ENCODE peak calls at places on chromosomes 2 and 18, in eight cellular contexts. One of them, this sample, is unnamed.

GRCh38 chr18:79588131-79588635 is 91.4 kb upstream of the CTDP1 start:
- DNase-seq in testis: no peak
- DNase-seq in H9: no peak
- DNase-seq in caudate nucleus: no peak
- DNase-seq in heart left ventricle: peak; percentile 58
- DNase-seq in left ventricle myocardium inferior: peak; percentile 23
- DNase-seq in A549: no peak
- DNase-seq in mammary epithelial cell: no peak
- DNase-seq in this sample: no peak

GRCh38 chr2:24489942-24490673 is 946 bp upstream of the NCOA1 start:
- DNase-seq in testis: peak; percentile 37
- DNase-seq in H9: peak; percentile 38
- DNase-seq in caudate nucleus: no peak
- DNase-seq in heart left ventricle: no peak
- DNase-seq in left ventricle myocardium inferior: no peak
- DNase-seq in A549: peak; percentile 58
- DNase-seq in mammary epithelial cell: peak; percentile 30
- DNase-seq in this sample: peak; percentile 66

GRCh38 chr2:20207051-20207450 is 17.9 kb downstream of the SDC1 start:
- DNase-seq in testis: no peak
- DNase-seq in H9: no peak
- DNase-seq in caudate nucleus: no peak
- DNase-seq in heart left ventricle: no peak
- DNase-seq in left ventricle myocardium inferior: no peak
- DNase-seq in A549: no peak
- DNase-seq in mammary epithelial cell: no peak
- DNase-seq in this sample: no peak

GRCh38 chr18:79409313-79409712 is 13.6 kb downstream of the NFATC1 start:
- DNase-seq in testis: no peak
- DNase-seq in H9: no peak
- DNase-seq in caudate nucleus: no peak
- DNase-seq in heart left ventricle: no peak
- DNase-seq in left ventricle myocardium inferior: no peak
- DNase-seq in A549: no peak
- DNase-seq in mammary epithelial cell: no peak
- DNase-seq in this sample: no peak

GRCh38 chr2:158795110-158795924 is at the start of gene DAPL1:
- DNase-seq in testis: no peak
- DNase-seq in H9: no peak
- DNase-seq in caudate nucleus: no peak
- DNase-seq in heart left ventricle: no peak
- DNase-seq in left ventricle myocardium inferior: no peak
- DNase-seq in A549: no peak
- DNase-seq in mammary epithelial cell: no peak
- DNase-seq in this sample: peak; percentile 59

GRCh38 chr2:200032895-200033294 is 77.5 kb downstream of the MAIP1 start:
- DNase-seq in testis: no peak
- DNase-seq in H9: no peak
- DNase-seq in caudate nucleus: no peak
- DNase-seq in heart left ventricle: no peak
- DNase-seq in left ventricle myocardium inferior: no peak
- DNase-seq in A549: no peak
- DNase-seq in mammary epithelial cell: no peak
- DNase-seq in this sample: no peak

GRCh38 chr2:207165121-207166038 is at the start of gene KLF7:
- DNase-seq in testis: peak; percentile 67
- DNase-seq in H9: peak; percentile 50
- DNase-seq in caudate nucleus: peak; percentile 68
- DNase-seq in heart left ventricle: peak; percentile 74
- DNase-seq in left ventricle myocardium inferior: peak; percentile 41
- DNase-seq in A549: no peak
- DNase-seq in mammary epithelial cell: peak; percentile 42
- DNase-seq in this sample: peak; percentile 31

GRCh38 chr2:197889041-197889440 is 84.6 kb downstream of the PLCL1 start:
- DNase-seq in testis: no peak
- DNase-seq in H9: no peak
- DNase-seq in caudate nucleus: no peak
- DNase-seq in heart left ventricle: no peak
- DNase-seq in left ventricle myocardium inferior: no peak
- DNase-seq in A549: no peak
- DNase-seq in mammary epithelial cell: peak; percentile 40
- DNase-seq in this sample: no peak

GRCh38 chr2:47422016-47422415 is 19.1 kb downstream of the MSH2 start:
- DNase-seq in testis: no peak
- DNase-seq in H9: no peak
- DNase-seq in caudate nucleus: no peak
- DNase-seq in heart left ventricle: no peak
- DNase-seq in left ventricle myocardium inferior: no peak
- DNase-seq in A549: no peak
- DNase-seq in mammary epithelial cell: no peak
- DNase-seq in this sample: no peak

GRCh38 chr2:8488001-8488738 is 193.7 kb upstream of the ID2 start:
- DNase-seq in testis: no peak
- DNase-seq in H9: no peak
- DNase-seq in caudate nucleus: peak; percentile 38
- DNase-seq in heart left ventricle: no peak
- DNase-seq in left ventricle myocardium inferior: no peak
- DNase-seq in A549: no peak
- DNase-seq in mammary epithelial cell: no peak
- DNase-seq in this sample: no peak

GRCh38 chr2:132415256-132416079 is 1.1 kb upstream of the GPR39 start:
- DNase-seq in testis: no peak
- DNase-seq in H9: no peak
- DNase-seq in caudate nucleus: no peak
- DNase-seq in heart left ventricle: no peak
- DNase-seq in left ventricle myocardium inferior: no peak
- DNase-seq in A549: peak; percentile 21
- DNase-seq in mammary epithelial cell: peak; percentile 20
- DNase-seq in this sample: peak; percentile 29

GRCh38 chr18:72822202-72822601 is 45.6 kb downstream of the NETO1 start:
- DNase-seq in testis: no peak
- DNase-seq in H9: no peak
- DNase-seq in caudate nucleus: no peak
- DNase-seq in heart left ventricle: no peak
- DNase-seq in left ventricle myocardium inferior: no peak
- DNase-seq in A549: no peak
- DNase-seq in mammary epithelial cell: no peak
- DNase-seq in this sample: no peak

GRCh38 chr2:219912530-219912929 is 285.1 kb downstream of the SLC4A3 start:
- DNase-seq in testis: peak; percentile 32
- DNase-seq in H9: no peak
- DNase-seq in caudate nucleus: no peak
- DNase-seq in heart left ventricle: no peak
- DNase-seq in left ventricle myocardium inferior: no peak
- DNase-seq in A549: no peak
- DNase-seq in mammary epithelial cell: peak; percentile 28
- DNase-seq in this sample: no peak

GRCh38 chr18:74126684-74127482 is 20.8 kb downstream of the FBXO15 start:
- DNase-seq in testis: no peak
- DNase-seq in H9: no peak
- DNase-seq in caudate nucleus: no peak
- DNase-seq in heart left ventricle: no peak
- DNase-seq in left ventricle myocardium inferior: no peak
- DNase-seq in A549: no peak
- DNase-seq in mammary epithelial cell: no peak
- DNase-seq in this sample: no peak

GRCh38 chr2:102520009-102520408 is 47.0 kb downstream of the SLC9A4 start:
- DNase-seq in testis: peak; percentile 54
- DNase-seq in H9: peak; percentile 47
- DNase-seq in caudate nucleus: no peak
- DNase-seq in heart left ventricle: no peak
- DNase-seq in left ventricle myocardium inferior: no peak
- DNase-seq in A549: peak; percentile 14
- DNase-seq in mammary epithelial cell: peak; percentile 27
- DNase-seq in this sample: peak; percentile 10

GRCh38 chr2:68834737-68835136 is 36.5 kb downstream of the BMP10 start:
- DNase-seq in testis: no peak
- DNase-seq in H9: no peak
- DNase-seq in caudate nucleus: no peak
- DNase-seq in heart left ventricle: no peak
- DNase-seq in left ventricle myocardium inferior: no peak
- DNase-seq in A549: no peak
- DNase-seq in mammary epithelial cell: no peak
- DNase-seq in this sample: no peak

DNA sequence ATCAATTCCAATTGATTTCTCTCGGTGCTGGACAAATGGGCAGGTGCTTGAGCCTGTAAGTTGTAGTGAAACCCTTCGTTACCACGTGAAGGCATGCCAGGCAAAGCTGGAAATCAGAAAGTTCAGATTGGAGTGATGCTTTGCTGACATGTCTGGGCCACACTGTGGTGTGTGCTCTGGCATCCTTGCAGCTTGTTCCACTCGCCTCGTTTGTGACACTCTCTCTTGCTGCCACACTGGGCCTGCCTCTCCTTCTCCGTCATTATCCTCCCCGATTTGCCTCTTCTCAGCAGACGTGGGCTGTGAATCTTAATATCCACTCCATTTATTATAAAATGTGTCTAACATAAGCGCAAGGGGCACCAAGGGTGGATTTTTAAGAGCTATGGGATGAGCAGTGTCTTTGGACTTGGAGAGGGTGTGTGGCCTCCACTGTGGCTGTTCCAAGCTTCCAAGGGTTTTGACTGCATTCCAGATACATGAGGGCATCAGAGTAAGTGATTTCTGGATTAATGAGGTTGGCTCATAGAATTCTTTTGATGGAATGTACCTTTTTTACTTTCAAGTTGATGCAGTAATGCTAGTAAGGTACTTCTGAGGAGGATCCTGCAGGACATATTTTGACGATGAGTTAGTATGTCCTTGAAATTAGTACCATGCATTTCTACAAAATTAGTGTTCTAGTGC is 238.8 kb downstream of the TPGS2 start:
- DNase-seq in testis: no peak
- DNase-seq in H9: no peak
- DNase-seq in caudate nucleus: no peak
- DNase-seq in heart left ventricle: no peak
- DNase-seq in left ventricle myocardium inferior: no peak
- DNase-seq in A549: no peak
- DNase-seq in mammary epithelial cell: peak; percentile 77
- DNase-seq in this sample: no peak
- H3K27ac ChIP-seq in testis: no peak overlapping the region
- H3K27ac ChIP-seq in H9: no peak overlapping the region
- H3K27ac ChIP-seq in caudate nucleus: no peak overlapping the region
- H3K27ac ChIP-seq in heart left ventricle: no peak overlapping the region
- H3K27ac ChIP-seq in left ventricle myocardium inferior: no peak overlapping the region
- H3K27ac ChIP-seq in A549: no peak overlapping the region
- H3K27ac ChIP-seq in mammary epithelial cell: peak overlapping the region; percentile 96
- H3K27ac ChIP-seq in this sample: no peak overlapping the region

GRCh38 chr2:135876066-135876711 is at the start of gene MCM6:
- DNase-seq in testis: peak; percentile 99
- DNase-seq in H9: peak; percentile 99
- DNase-seq in caudate nucleus: peak; percentile 89
- DNase-seq in heart left ventricle: peak; percentile 98
- DNase-seq in left ventricle myocardium inferior: peak; percentile 97
- DNase-seq in A549: peak; percentile 96
- DNase-seq in mammary epithelial cell: peak; percentile 96
- DNase-seq in this sample: peak; percentile 99
- H3K27ac ChIP-seq in testis: peak within 1 kb of the TSS; percentile 87
- H3K27ac ChIP-seq in H9: no peak within 1 kb of the TSS
- H3K27ac ChIP-seq in caudate nucleus: peak within 1 kb of the TSS; percentile 36
- H3K27ac ChIP-seq in heart left ventricle: peak within 1 kb of the TSS; percentile 60
- H3K27ac ChIP-seq in left ventricle myocardium inferior: peak within 1 kb of the TSS; percentile 73
- H3K27ac ChIP-seq in A549: peak within 1 kb of the TSS; percentile 91
- H3K27ac ChIP-seq in mammary epithelial cell: peak within 1 kb of the TSS; percentile 67
- H3K27ac ChIP-seq in this sample: peak within 1 kb of the TSS; percentile 86

DNA sequence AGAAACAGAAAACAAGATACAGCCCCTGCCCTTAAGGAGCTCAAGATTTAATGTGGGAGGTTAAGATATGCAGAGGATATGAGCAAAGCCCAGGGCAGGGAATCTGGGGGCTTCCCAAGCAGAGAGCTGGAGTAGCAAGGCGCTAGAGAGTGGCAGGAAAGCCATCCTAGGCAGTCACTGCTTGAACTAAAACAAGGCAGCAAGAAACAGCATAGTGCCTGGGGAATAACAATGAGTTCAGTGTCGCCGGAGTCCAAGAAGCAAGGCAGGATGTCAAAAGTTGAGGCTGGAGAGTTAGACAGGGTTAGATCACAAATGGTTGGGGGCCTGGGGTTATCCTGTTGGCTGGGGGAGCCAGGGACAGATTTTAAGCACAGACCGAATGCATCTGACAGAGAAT is 24.6 kb downstream of the CDH2 start:
- DNase-seq in testis: no peak
- DNase-seq in H9: no peak
- DNase-seq in caudate nucleus: no peak
- DNase-seq in heart left ventricle: no peak
- DNase-seq in left ventricle myocardium inferior: no peak
- DNase-seq in A549: no peak
- DNase-seq in mammary epithelial cell: no peak
- DNase-seq in this sample: no peak
- H3K27ac ChIP-seq in testis: peak overlapping the region; percentile 0
- H3K27ac ChIP-seq in H9: no peak overlapping the region
- H3K27ac ChIP-seq in caudate nucleus: peak overlapping the region; percentile 65
- H3K27ac ChIP-seq in heart left ventricle: peak overlapping the region; percentile 20
- H3K27ac ChIP-seq in left ventricle myocardium inferior: peak overlapping the region; percentile 78
- H3K27ac ChIP-seq in A549: no peak overlapping the region
- H3K27ac ChIP-seq in mammary epithelial cell: no peak overlapping the region
- H3K27ac ChIP-seq in this sample: no peak overlapping the region

GRCh38 chr2:172094319-172095145 is 8.2 kb downstream of the DLX2 start:
- DNase-seq in testis: no peak
- DNase-seq in H9: no peak
- DNase-seq in caudate nucleus: no peak
- DNase-seq in heart left ventricle: no peak
- DNase-seq in left ventricle myocardium inferior: no peak
- DNase-seq in A549: peak; percentile 43
- DNase-seq in mammary epithelial cell: no peak
- DNase-seq in this sample: no peak

GRCh38 chr2:172091626-172092566 is 6.6 kb downstream of the DLX1 start:
- DNase-seq in testis: no peak
- DNase-seq in H9: no peak
- DNase-seq in caudate nucleus: no peak
- DNase-seq in heart left ventricle: no peak
- DNase-seq in left ventricle myocardium inferior: no peak
- DNase-seq in A549: no peak
- DNase-seq in mammary epithelial cell: no peak
- DNase-seq in this sample: no peak

GRCh38 chr2:172093416-172094318 is 8.4 kb downstream of the DLX1 start:
- DNase-seq in testis: no peak
- DNase-seq in H9: no peak
- DNase-seq in caudate nucleus: no peak
- DNase-seq in heart left ventricle: no peak
- DNase-seq in left ventricle myocardium inferior: no peak
- DNase-seq in A549: no peak
- DNase-seq in mammary epithelial cell: no peak
- DNase-seq in this sample: no peak

GRCh38 chr2:172090947-172091625 is 5.8 kb downstream of the DLX1 start:
- DNase-seq in testis: no peak
- DNase-seq in H9: peak; percentile 42
- DNase-seq in caudate nucleus: no peak
- DNase-seq in heart left ventricle: no peak
- DNase-seq in left ventricle myocardium inferior: no peak
- DNase-seq in A549: no peak
- DNase-seq in mammary epithelial cell: no peak
- DNase-seq in this sample: no peak

GRCh38 chr2:172092716-172093415 is 7.6 kb downstream of the DLX1 start:
- DNase-seq in testis: no peak
- DNase-seq in H9: no peak
- DNase-seq in caudate nucleus: no peak
- DNase-seq in heart left ventricle: no peak
- DNase-seq in left ventricle myocardium inferior: no peak
- DNase-seq in A549: no peak
- DNase-seq in mammary epithelial cell: no peak
- DNase-seq in this sample: no peak
- H3K27ac ChIP-seq in testis: no peak overlapping the region
- H3K27ac ChIP-seq in H9: no peak overlapping the region
- H3K27ac ChIP-seq in caudate nucleus: no peak overlapping the region
- H3K27ac ChIP-seq in heart left ventricle: no peak overlapping the region
- H3K27ac ChIP-seq in left ventricle myocardium inferior: no peak overlapping the region
- H3K27ac ChIP-seq in A549: no peak overlapping the region
- H3K27ac ChIP-seq in mammary epithelial cell: no peak overlapping the region
- H3K27ac ChIP-seq in this sample: no peak overlapping the region

This sample was measured in WERI-Rb-1.